ENCODE peak calls at places on chromosomes 1 and 21, in five cellular contexts. One of them, this sample, is unnamed.

GRCh38 chr1:220796530-220796929 is 9.8 kb downstream of the MTARC1 start:
- DNase-seq in mesothelial cell of epicardium: no peak
- DNase-seq in right cardiac atrium: no peak
- DNase-seq in omental fat pad: no peak
- DNase-seq in activated naive CD8-positive, alpha-beta T cell treated with anti-CD3 and anti-CD28 coated beads for 36 hours: no peak
- DNase-seq in this sample: no peak

GRCh38 chr1:49765034-49765433 is 258.7 kb downstream of the AGBL4 start:
- DNase-seq in mesothelial cell of epicardium: no peak
- DNase-seq in activated naive CD8-positive, alpha-beta T cell treated with anti-CD3 and anti-CD28 coated beads for 36 hours: no peak
- DNase-seq in omental fat pad: no peak
- DNase-seq in right cardiac atrium: no peak
- DNase-seq in this sample: no peak

GRCh38 chr1:9883585-9884449 is 26.3 kb downstream of the CTNNBIP1 start:
- DNase-seq in omental fat pad: no peak
- DNase-seq in mesothelial cell of epicardium: no peak
- DNase-seq in right cardiac atrium: no peak
- DNase-seq in activated naive CD8-positive, alpha-beta T cell treated with anti-CD3 and anti-CD28 coated beads for 36 hours: no peak
- DNase-seq in this sample: no peak

GRCh38 chr1:155504207-155504606 is 58.4 kb downstream of the ASH1L start:
- DNase-seq in right cardiac atrium: no peak
- DNase-seq in omental fat pad: no peak
- DNase-seq in mesothelial cell of epicardium: no peak
- DNase-seq in activated naive CD8-positive, alpha-beta T cell treated with anti-CD3 and anti-CD28 coated beads for 36 hours: no peak
- DNase-seq in this sample: no peak

GRCh38 chr21:26495283-26495849 is 77.7 kb downstream of the CYYR1 start:
- DNase-seq in right cardiac atrium: no peak
- DNase-seq in activated naive CD8-positive, alpha-beta T cell treated with anti-CD3 and anti-CD28 coated beads for 36 hours: no peak
- DNase-seq in mesothelial cell of epicardium: no peak
- DNase-seq in omental fat pad: no peak
- DNase-seq in this sample: no peak

GRCh38 chr1:102318104-102318806 is 321.5 kb upstream of the OLFM3 start:
- DNase-seq in mesothelial cell of epicardium: no peak
- DNase-seq in omental fat pad: no peak
- DNase-seq in right cardiac atrium: no peak
- DNase-seq in activated naive CD8-positive, alpha-beta T cell treated with anti-CD3 and anti-CD28 coated beads for 36 hours: no peak
- DNase-seq in this sample: no peak

GRCh38 chr1:58836396-58836795 is 52.5 kb upstream of the JUN start:
- DNase-seq in omental fat pad: no peak
- DNase-seq in mesothelial cell of epicardium: no peak
- DNase-seq in right cardiac atrium: no peak
- DNase-seq in activated naive CD8-positive, alpha-beta T cell treated with anti-CD3 and anti-CD28 coated beads for 36 hours: no peak
- DNase-seq in this sample: no peak

GRCh38 chr1:89974701-89975470 is 20.0 kb upstream of the ZNF326 start:
- DNase-seq in activated naive CD8-positive, alpha-beta T cell treated with anti-CD3 and anti-CD28 coated beads for 36 hours: no peak
- DNase-seq in omental fat pad: no peak
- DNase-seq in mesothelial cell of epicardium: no peak
- DNase-seq in right cardiac atrium: no peak
- DNase-seq in this sample: no peak

GRCh38 chr1:118154220-118154619 is 30.8 kb downstream of the SPAG17 start:
- DNase-seq in activated naive CD8-positive, alpha-beta T cell treated with anti-CD3 and anti-CD28 coated beads for 36 hours: no peak
- DNase-seq in mesothelial cell of epicardium: no peak
- DNase-seq in right cardiac atrium: no peak
- DNase-seq in omental fat pad: no peak
- DNase-seq in this sample: no peak

GRCh38 chr1:39270368-39270767 is 65.9 kb downstream of the MACF1 start:
- DNase-seq in activated naive CD8-positive, alpha-beta T cell treated with anti-CD3 and anti-CD28 coated beads for 36 hours: no peak
- DNase-seq in mesothelial cell of epicardium: no peak
- DNase-seq in omental fat pad: no peak
- DNase-seq in right cardiac atrium: no peak
- DNase-seq in this sample: no peak

GRCh38 chr1:233261206-233261605 is 34.3 kb downstream of the PCNX2 start:
- DNase-seq in activated naive CD8-positive, alpha-beta T cell treated with anti-CD3 and anti-CD28 coated beads for 36 hours: no peak
- DNase-seq in omental fat pad: no peak
- DNase-seq in mesothelial cell of epicardium: no peak
- DNase-seq in right cardiac atrium: no peak
- DNase-seq in this sample: no peak

GRCh38 chr1:86052948-86053698 is 103.4 kb downstream of the COL24A1 start:
- DNase-seq in mesothelial cell of epicardium: no peak
- DNase-seq in right cardiac atrium: no peak
- DNase-seq in activated naive CD8-positive, alpha-beta T cell treated with anti-CD3 and anti-CD28 coated beads for 36 hours: no peak
- DNase-seq in omental fat pad: no peak
- DNase-seq in this sample: no peak

GRCh38 chr1:175208773-175209492 is 16.4 kb upstream of the KIAA0040 start:
- DNase-seq in activated naive CD8-positive, alpha-beta T cell treated with anti-CD3 and anti-CD28 coated beads for 36 hours: peak; percentile 30
- DNase-seq in omental fat pad: no peak
- DNase-seq in right cardiac atrium: no peak
- DNase-seq in mesothelial cell of epicardium: no peak
- DNase-seq in this sample: no peak

GRCh38 chr1:67853704-67854103 is 20.4 kb upstream of the GNG12 start:
- DNase-seq in right cardiac atrium: peak; percentile 59
- DNase-seq in mesothelial cell of epicardium: peak; percentile 71
- DNase-seq in omental fat pad: peak; percentile 46
- DNase-seq in activated naive CD8-positive, alpha-beta T cell treated with anti-CD3 and anti-CD28 coated beads for 36 hours: no peak
- DNase-seq in this sample: no peak

This sample was measured in suprapubic skin.